ENCODE peak calls at places on chromosomes 2 and 18, in eight cellular contexts. D is cardiac fibroblast, B is fibroblast of pulmonary artery, Q is IMR-90, O is psoas muscle, F is fibroblast of the aortic adventitia, U is astrocyte of the spinal cord, V is fibroblast of lung. E is an unnamed sample.

GRCh38 chr2:204665244-204665643 is 120.0 kb downstream of the PARD3B start:
- DNase-seq in U (peak; percentile 75), O (no peak), F (peak; percentile 68), D (peak; percentile 89), V (peak; percentile 90), B (peak; percentile 74), Q (peak; percentile 60), E (no peak)

GRCh38 chr2:127589358-127589757 is 53.9 kb downstream of the MYO7B start:
- DNase-seq in D (no peak), U (no peak), Q (no peak), F (no peak), O (no peak), V (no peak), B (no peak), E (no peak)

GRCh38 chr2:71129891-71130324 is at the start of gene MCEE:
- DNase-seq in U (peak; percentile 88), D (peak; percentile 90), O (peak; percentile 90), Q (peak; percentile 79), B (peak; percentile 86), F (no peak), V (peak; percentile 83), E (peak; percentile 94)

GRCh38 chr2:180040146-180040925 is 33.2 kb upstream of the CWC22 start:
- DNase-seq in U (peak; percentile 97), B (peak; percentile 98), F (peak; percentile 100), V (peak; percentile 98), O (no peak), Q (peak; percentile 97), D (peak; percentile 95), E (no peak)

GRCh38 chr18:7102131-7102530 is 15.5 kb downstream of the LAMA1 start:
- DNase-seq in B (no peak), F (no peak), U (no peak), V (no peak), D (no peak), O (no peak), Q (no peak), E (no peak)

GRCh38 chr2:34012728-34013302 is 413.7 kb upstream of the FAM98A start:
- DNase-seq in O (peak; percentile 14), V (peak; percentile 29), F (peak; percentile 18), Q (peak; percentile 23), D (peak; percentile 38), U (peak; percentile 40), B (peak; percentile 54), E (no peak)

GRCh38 chr2:112923237-112923966 is 12.4 kb downstream of the IL37 start:
- DNase-seq in B (no peak), F (peak; percentile 27), V (no peak), Q (no peak), U (no peak), D (no peak), O (no peak), E (no peak)

GRCh38 chr2:53417385-53417784 is 350.2 kb upstream of the CHAC2 start:
- DNase-seq in B (no peak), F (no peak), V (no peak), O (no peak), D (no peak), Q (no peak), U (no peak), E (no peak)

GRCh38 chr2:95023222-95023597 is 2.3 kb upstream of the MAL start:
- DNase-seq in V (no peak), Q (no peak), F (no peak), O (no peak), U (no peak), B (no peak), D (no peak), E (no peak)

GRCh38 chr18:39199231-39199855 is 1633.7 kb upstream of the CELF4 start:
- DNase-seq in V (peak; percentile 72), U (peak; percentile 31), D (no peak), F (no peak), O (no peak), Q (no peak), B (no peak), E (no peak)

GRCh38 chr2:29273704-29274611 is 158.7 kb downstream of the CLIP4 start:
- DNase-seq in V (peak; percentile 17), F (no peak), B (no peak), O (no peak), U (no peak), Q (no peak), D (no peak), E (peak; percentile 48)

GRCh38 chr2:12828932-12829331 is 112.2 kb downstream of the TRIB2 start:
- DNase-seq in U (no peak), D (no peak), V (no peak), Q (no peak), F (no peak), B (no peak), O (no peak), E (no peak)

DNA sequence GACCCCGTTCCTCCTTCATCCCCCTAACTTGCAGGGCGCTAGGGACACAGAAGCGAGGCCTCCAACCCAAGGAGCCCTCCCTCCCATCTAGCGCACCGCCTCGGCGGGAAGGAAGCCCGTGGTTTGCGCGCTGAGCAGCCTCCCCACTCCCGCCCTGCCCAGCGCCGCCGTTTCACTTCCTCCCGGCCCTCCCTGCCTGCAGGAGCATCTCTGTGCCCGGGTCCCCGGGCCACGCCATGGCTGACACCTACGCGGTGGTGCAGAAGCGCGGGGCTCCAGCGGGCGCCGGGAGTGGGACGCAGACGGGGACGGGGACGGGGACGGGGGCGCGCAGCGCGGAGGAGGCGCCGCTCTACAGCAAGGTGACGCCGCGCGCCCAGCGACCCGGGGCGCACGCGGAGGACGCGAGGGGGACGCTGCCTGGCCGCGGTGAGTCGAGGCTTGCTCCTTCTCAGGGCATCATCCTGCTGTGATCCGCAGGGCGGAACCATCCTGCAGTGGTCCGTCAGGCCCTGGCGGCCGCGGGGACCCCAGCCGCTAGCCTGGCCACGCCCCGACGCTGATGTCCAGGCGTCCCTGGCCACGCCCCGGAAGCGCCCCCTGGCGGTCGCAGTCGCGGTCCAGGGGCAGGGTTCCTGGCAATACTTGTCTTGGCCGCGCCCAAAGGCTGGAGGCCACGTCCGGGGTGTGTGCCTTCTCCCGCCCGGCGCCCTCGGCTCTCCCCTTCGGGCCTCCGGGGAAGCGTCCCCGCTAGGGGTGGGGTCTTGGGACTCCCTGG is 16.4 kb downstream of the PTPN18 start:
- DNase-seq in F (peak; percentile 77), Q (peak; percentile 69), D (peak; percentile 85), O (peak; percentile 92), B (peak; percentile 75), U (peak; percentile 79), V (peak; percentile 77), E (peak; percentile 88)
- H3K4me3 ChIP-seq in F (peak overlapping the region; percentile 96), Q (peak overlapping the region; percentile 79), D (peak overlapping the region; percentile 87), O (peak overlapping the region; percentile 87), B (peak overlapping the region; percentile 75), U (peak overlapping the region; percentile 86), V (peak overlapping the region; percentile 93), E (peak overlapping the region; percentile 91)

GRCh38 chr2:230827774-230828271 is 36.9 kb upstream of the ITM2C start:
- DNase-seq in U (no peak), V (no peak), B (no peak), D (no peak), O (no peak), Q (no peak), F (no peak), E (no peak)
- H3K4me3 ChIP-seq in U (no peak overlapping the region), V (no peak overlapping the region), B (no peak overlapping the region), D (no peak overlapping the region), O (peak overlapping the region; percentile 51), Q (no peak overlapping the region), F (no peak overlapping the region), E (peak overlapping the region; percentile 11)

DNA sequence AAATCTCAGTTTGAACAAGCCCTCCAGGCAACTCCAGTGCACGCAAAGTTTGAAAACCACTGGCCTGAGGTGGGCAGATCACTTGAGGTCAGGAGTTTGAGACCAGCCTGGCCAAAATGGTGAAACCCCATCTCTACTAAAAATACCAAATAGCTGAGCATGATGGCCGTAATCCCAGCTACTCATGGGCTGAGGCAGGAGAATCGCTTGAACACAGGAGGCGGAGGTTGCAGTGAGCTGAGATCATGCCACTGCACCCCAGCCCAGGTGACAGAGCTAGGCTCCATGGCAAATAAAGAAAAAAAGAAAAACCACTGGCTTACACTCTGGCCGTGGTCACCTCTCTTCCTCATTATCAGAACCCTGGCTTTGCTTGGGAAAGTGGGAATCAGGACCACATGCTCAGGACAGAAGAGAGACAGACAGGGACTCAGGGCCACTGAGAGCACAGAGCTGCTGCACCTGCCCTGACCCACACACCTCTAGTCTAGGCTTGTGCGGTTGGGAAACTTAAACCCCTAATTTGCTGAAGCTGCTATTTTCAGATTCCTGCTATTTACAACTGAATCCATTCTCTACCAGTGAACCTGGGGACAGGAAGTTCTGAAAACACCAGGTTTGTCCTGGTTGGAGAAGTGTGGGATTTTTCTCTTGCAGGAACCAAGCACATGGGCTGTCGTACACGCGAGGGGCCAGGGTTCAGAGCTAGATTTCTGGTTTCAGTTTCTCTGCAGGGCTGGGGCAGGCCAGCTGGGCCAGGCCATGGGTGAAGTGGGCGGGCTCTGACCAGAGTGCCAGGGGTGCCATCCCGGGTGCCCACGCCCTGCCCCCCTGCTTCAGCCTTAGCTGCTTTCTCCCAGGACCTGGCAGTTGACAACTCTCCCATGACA is 51.6 kb upstream of the SLC1A4 start:
- DNase-seq in B (no peak), O (peak; percentile 32), D (no peak), U (no peak), Q (no peak), V (no peak), F (no peak), E (peak; percentile 45)
- H3K4me3 ChIP-seq in B (no peak overlapping the region), O (peak overlapping the region; percentile 63), D (no peak overlapping the region), U (no peak overlapping the region), Q (no peak overlapping the region), V (no peak overlapping the region), F (no peak overlapping the region), E (peak overlapping the region; percentile 15)

GRCh38 chr2:160670618-160671017 is 177.0 kb upstream of the RBMS1 start:
- DNase-seq in O (no peak), Q (no peak), D (no peak), F (no peak), V (no peak), B (no peak), U (no peak), E (no peak)

GRCh38 chr2:160664603-160665145 is 171.1 kb upstream of the RBMS1 start:
- DNase-seq in O (no peak), D (no peak), V (no peak), B (no peak), Q (no peak), F (peak; percentile 42), U (no peak), E (no peak)

GRCh38 chr2:160666677-160667061 is 173.1 kb upstream of the RBMS1 start:
- DNase-seq in B (no peak), V (no peak), U (no peak), F (no peak), O (no peak), D (no peak), Q (no peak), E (no peak)

GRCh38 chr2:160667811-160668210 is 174.2 kb upstream of the RBMS1 start:
- DNase-seq in Q (peak; percentile 49), U (no peak), O (no peak), F (no peak), B (no peak), D (peak; percentile 12), V (peak; percentile 12), E (no peak)

DNA sequence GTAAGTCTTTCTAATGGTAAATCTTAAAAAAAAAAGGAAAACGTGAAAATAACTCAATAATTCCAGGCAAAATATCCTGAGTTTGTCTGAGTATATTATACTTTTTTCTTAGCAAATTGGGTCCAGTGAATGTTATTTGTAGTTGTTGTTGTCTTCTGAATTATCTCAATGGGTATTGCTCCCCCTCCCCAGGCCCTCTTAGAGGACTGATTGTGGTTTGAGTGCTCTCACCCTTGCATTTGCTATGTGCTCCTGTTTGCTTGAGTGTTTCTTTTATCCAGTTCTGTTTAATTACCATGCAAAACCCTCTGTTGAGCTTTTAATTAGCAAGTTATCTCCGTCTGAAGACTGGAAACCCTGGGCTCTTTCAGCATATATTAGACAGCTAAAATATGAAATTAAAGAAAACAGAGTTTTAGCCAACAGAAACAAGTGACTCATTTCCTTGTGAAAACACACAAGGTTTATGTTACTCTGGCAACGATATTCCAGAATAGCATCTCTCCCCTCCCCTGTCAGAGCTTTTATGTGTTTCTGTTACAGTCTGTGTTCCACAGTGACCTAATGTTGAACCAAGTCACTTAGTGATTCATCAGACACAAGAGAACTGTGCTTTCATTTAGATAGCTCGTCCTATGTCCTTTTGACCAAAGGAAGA is 172.5 kb upstream of the RBMS1 start:
- DNase-seq in O (no peak), V (peak; percentile 99), B (peak; percentile 98), F (peak; percentile 98), D (peak; percentile 99), U (peak; percentile 99), Q (peak; percentile 99), E (no peak)
- H3K4me3 ChIP-seq in O (no peak overlapping the region), V (no peak overlapping the region), B (peak overlapping the region; percentile 36), F (peak overlapping the region; percentile 26), D (peak overlapping the region; percentile 29), U (no peak overlapping the region), Q (peak overlapping the region; percentile 12), E (no peak overlapping the region)